ENCODE peak calls at places on chromosomes 11 and 22, in ten cellular contexts. One of them, this sample, is unnamed.

GRCh38 chr22:46044718-46045458 is 67.9 kb upstream of the WNT7B start:
- DNase-seq in body of pancreas: peak; percentile 61
- DNase-seq in heart left ventricle: peak; percentile 64
- DNase-seq in IMR-90: no peak
- DNase-seq in tibial nerve: no peak
- DNase-seq in sigmoid colon: peak; percentile 72
- DNase-seq in HepG2: no peak
- DNase-seq in Peyer's patch: peak; percentile 62
- DNase-seq in prostate gland: no peak
- DNase-seq in endothelial cell of umbilical vein: no peak
- DNase-seq in this sample: peak; percentile 51

GRCh38 chr11:45606514-45607024 is 58.9 kb downstream of the CHST1 start:
- DNase-seq in body of pancreas: no peak
- DNase-seq in heart left ventricle: no peak
- DNase-seq in IMR-90: no peak
- DNase-seq in tibial nerve: no peak
- DNase-seq in sigmoid colon: no peak
- DNase-seq in HepG2: no peak
- DNase-seq in Peyer's patch: no peak
- DNase-seq in prostate gland: no peak
- DNase-seq in endothelial cell of umbilical vein: no peak
- DNase-seq in this sample: no peak

GRCh38 chr11:103633037-103633788 is 403.2 kb upstream of the DDI1 start:
- DNase-seq in body of pancreas: no peak
- DNase-seq in heart left ventricle: no peak
- DNase-seq in IMR-90: peak; percentile 59
- DNase-seq in tibial nerve: no peak
- DNase-seq in sigmoid colon: no peak
- DNase-seq in HepG2: no peak
- DNase-seq in Peyer's patch: no peak
- DNase-seq in prostate gland: no peak
- DNase-seq in endothelial cell of umbilical vein: peak; percentile 81
- DNase-seq in this sample: no peak

GRCh38 chr22:37334859-37335818 is 52.8 kb downstream of the CYTH4 start:
- DNase-seq in body of pancreas: no peak
- DNase-seq in heart left ventricle: no peak
- DNase-seq in IMR-90: no peak
- DNase-seq in tibial nerve: no peak
- DNase-seq in sigmoid colon: no peak
- DNase-seq in HepG2: no peak
- DNase-seq in Peyer's patch: no peak
- DNase-seq in prostate gland: no peak
- DNase-seq in endothelial cell of umbilical vein: no peak
- DNase-seq in this sample: no peak

GRCh38 chr11:117825538-117826359 is 1.2 kb upstream of the FXYD2 start:
- DNase-seq in body of pancreas: no peak
- DNase-seq in heart left ventricle: peak; percentile 22
- DNase-seq in IMR-90: no peak
- DNase-seq in tibial nerve: no peak
- DNase-seq in sigmoid colon: peak; percentile 53
- DNase-seq in HepG2: no peak
- DNase-seq in Peyer's patch: no peak
- DNase-seq in prostate gland: no peak
- DNase-seq in endothelial cell of umbilical vein: no peak
- DNase-seq in this sample: peak; percentile 15

GRCh38 chr11:95923730-95924413 is at the start of gene MTMR2:
- DNase-seq in body of pancreas: peak; percentile 82
- DNase-seq in heart left ventricle: peak; percentile 90
- DNase-seq in IMR-90: peak; percentile 70
- DNase-seq in tibial nerve: peak; percentile 40
- DNase-seq in sigmoid colon: peak; percentile 87
- DNase-seq in HepG2: peak; percentile 57
- DNase-seq in Peyer's patch: peak; percentile 69
- DNase-seq in prostate gland: peak; percentile 60
- DNase-seq in endothelial cell of umbilical vein: peak; percentile 82
- DNase-seq in this sample: peak; percentile 79

GRCh38 chr11:45593992-45594391 is 71.4 kb downstream of the CHST1 start:
- DNase-seq in body of pancreas: no peak
- DNase-seq in heart left ventricle: no peak
- DNase-seq in IMR-90: no peak
- DNase-seq in tibial nerve: no peak
- DNase-seq in sigmoid colon: peak; percentile 39
- DNase-seq in HepG2: no peak
- DNase-seq in Peyer's patch: no peak
- DNase-seq in prostate gland: no peak
- DNase-seq in endothelial cell of umbilical vein: no peak
- DNase-seq in this sample: no peak

GRCh38 chr11:41665633-41666032 is 206.2 kb upstream of the LRRC4C start:
- DNase-seq in body of pancreas: no peak
- DNase-seq in heart left ventricle: no peak
- DNase-seq in IMR-90: no peak
- DNase-seq in tibial nerve: no peak
- DNase-seq in sigmoid colon: no peak
- DNase-seq in HepG2: no peak
- DNase-seq in Peyer's patch: no peak
- DNase-seq in prostate gland: no peak
- DNase-seq in endothelial cell of umbilical vein: no peak
- DNase-seq in this sample: no peak

GRCh38 chr11:128890543-128891409 is at the start of gene KCNJ5:
- DNase-seq in body of pancreas: peak; percentile 66
- DNase-seq in heart left ventricle: peak; percentile 56
- DNase-seq in IMR-90: no peak
- DNase-seq in tibial nerve: no peak
- DNase-seq in sigmoid colon: no peak
- DNase-seq in HepG2: no peak
- DNase-seq in Peyer's patch: no peak
- DNase-seq in prostate gland: peak; percentile 16
- DNase-seq in endothelial cell of umbilical vein: no peak
- DNase-seq in this sample: no peak

GRCh38 chr11:114909866-114910265 is 231.5 kb downstream of the NXPE2 start:
- DNase-seq in body of pancreas: no peak
- DNase-seq in heart left ventricle: no peak
- DNase-seq in IMR-90: no peak
- DNase-seq in tibial nerve: no peak
- DNase-seq in sigmoid colon: no peak
- DNase-seq in HepG2: peak; percentile 9
- DNase-seq in Peyer's patch: no peak
- DNase-seq in prostate gland: no peak
- DNase-seq in endothelial cell of umbilical vein: no peak
- DNase-seq in this sample: no peak

GRCh38 chr22:40764743-40765441 is 54.3 kb downstream of the SLC25A17 start:
- DNase-seq in body of pancreas: no peak
- DNase-seq in heart left ventricle: no peak
- DNase-seq in IMR-90: no peak
- DNase-seq in tibial nerve: no peak
- DNase-seq in sigmoid colon: no peak
- DNase-seq in HepG2: no peak
- DNase-seq in Peyer's patch: peak; percentile 56
- DNase-seq in prostate gland: no peak
- DNase-seq in endothelial cell of umbilical vein: no peak
- DNase-seq in this sample: no peak

GRCh38 chr22:50656122-50657070 is 16.2 kb upstream of the SHANK3 start:
- DNase-seq in body of pancreas: no peak
- DNase-seq in heart left ventricle: peak; percentile 38
- DNase-seq in IMR-90: peak; percentile 61
- DNase-seq in tibial nerve: no peak
- DNase-seq in sigmoid colon: peak; percentile 63
- DNase-seq in HepG2: peak; percentile 58
- DNase-seq in Peyer's patch: no peak
- DNase-seq in prostate gland: no peak
- DNase-seq in endothelial cell of umbilical vein: peak; percentile 96
- DNase-seq in this sample: no peak

GRCh38 chr11:73325036-73325981 is 17.2 kb downstream of the ARHGEF17 start:
- DNase-seq in body of pancreas: no peak
- DNase-seq in heart left ventricle: peak; percentile 58
- DNase-seq in IMR-90: peak; percentile 56
- DNase-seq in tibial nerve: no peak
- DNase-seq in sigmoid colon: peak; percentile 83
- DNase-seq in HepG2: peak; percentile 66
- DNase-seq in Peyer's patch: no peak
- DNase-seq in prostate gland: no peak
- DNase-seq in endothelial cell of umbilical vein: no peak
- DNase-seq in this sample: peak; percentile 85

GRCh38 chr11:101797335-101797734 is 117.5 kb upstream of the CEP126 start:
- DNase-seq in body of pancreas: no peak
- DNase-seq in heart left ventricle: no peak
- DNase-seq in IMR-90: peak; percentile 70
- DNase-seq in tibial nerve: no peak
- DNase-seq in sigmoid colon: no peak
- DNase-seq in HepG2: no peak
- DNase-seq in Peyer's patch: no peak
- DNase-seq in prostate gland: no peak
- DNase-seq in endothelial cell of umbilical vein: peak; percentile 6
- DNase-seq in this sample: no peak

GRCh38 chr11:62048101-62048500 is 75.7 kb upstream of the INCENP start:
- DNase-seq in body of pancreas: no peak
- DNase-seq in heart left ventricle: no peak
- DNase-seq in IMR-90: no peak
- DNase-seq in tibial nerve: no peak
- DNase-seq in sigmoid colon: no peak
- DNase-seq in HepG2: no peak
- DNase-seq in Peyer's patch: no peak
- DNase-seq in prostate gland: no peak
- DNase-seq in endothelial cell of umbilical vein: no peak
- DNase-seq in this sample: no peak

GRCh38 chr22:20624161-20624616 is 116.8 kb downstream of the MED15 start:
- DNase-seq in body of pancreas: no peak
- DNase-seq in heart left ventricle: no peak
- DNase-seq in IMR-90: peak; percentile 31
- DNase-seq in tibial nerve: no peak
- DNase-seq in sigmoid colon: no peak
- DNase-seq in HepG2: no peak
- DNase-seq in Peyer's patch: no peak
- DNase-seq in prostate gland: no peak
- DNase-seq in endothelial cell of umbilical vein: no peak
- DNase-seq in this sample: no peak

DNA sequence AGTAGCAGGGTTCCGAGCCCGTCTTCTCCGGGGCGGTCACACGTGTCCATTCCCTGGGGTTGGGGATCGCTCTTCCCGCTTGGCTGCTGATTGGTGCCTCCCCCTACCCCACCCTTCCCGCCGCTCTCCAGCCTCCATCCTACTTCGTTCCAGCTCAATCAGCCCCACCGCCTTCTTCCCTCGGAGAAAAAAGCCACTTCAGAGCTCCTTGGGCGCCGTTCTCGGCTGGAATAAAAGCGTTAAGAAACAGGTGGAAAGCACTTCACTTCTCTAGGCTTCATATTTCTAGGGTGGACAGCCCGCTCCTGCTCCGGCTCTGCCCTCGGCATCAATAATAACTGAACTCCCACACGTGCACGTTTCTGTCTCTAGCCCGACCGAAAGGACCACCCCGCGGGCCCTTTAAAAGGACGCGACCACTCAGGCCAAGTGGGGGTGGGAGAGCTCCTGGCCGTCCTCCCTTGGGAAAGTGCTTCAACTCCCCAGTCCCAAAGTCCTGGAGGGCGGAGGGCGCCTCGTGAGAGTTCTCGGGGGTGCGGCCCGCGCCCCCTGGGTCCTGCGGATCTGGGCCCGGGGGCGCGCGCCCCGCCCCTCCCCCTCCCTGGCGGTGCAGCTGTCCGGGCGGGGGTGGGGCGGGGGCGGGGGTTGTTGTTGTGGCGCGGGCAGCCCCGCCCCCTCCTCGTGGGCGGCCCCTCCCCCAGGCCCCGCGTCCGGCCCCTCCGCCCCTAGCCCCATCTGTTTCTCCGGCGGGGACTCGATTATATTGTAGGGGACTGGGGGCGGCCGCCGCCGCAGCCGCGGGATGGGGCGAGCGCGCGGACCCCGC is at the start of gene CECR2:
- DNase-seq in body of pancreas: peak; percentile 67
- DNase-seq in heart left ventricle: peak; percentile 78
- DNase-seq in IMR-90: no peak
- DNase-seq in tibial nerve: no peak
- DNase-seq in sigmoid colon: peak; percentile 78
- DNase-seq in HepG2: no peak
- DNase-seq in Peyer's patch: no peak
- DNase-seq in prostate gland: no peak
- DNase-seq in endothelial cell of umbilical vein: no peak
- DNase-seq in this sample: peak; percentile 35
- H3K27me3 ChIP-seq in body of pancreas: no peaks in the 10 kb centered on the region
- H3K27me3 ChIP-seq in heart left ventricle: peaks cover 9% of the 10 kb centered on the region
- H3K27me3 ChIP-seq in IMR-90: peaks cover 41% of the 10 kb centered on the region
- H3K27me3 ChIP-seq in tibial nerve: no peaks in the 10 kb centered on the region
- H3K27me3 ChIP-seq in sigmoid colon: peaks cover 44% of the 10 kb centered on the region
- H3K27me3 ChIP-seq in HepG2: peaks cover 9% of the 10 kb centered on the region
- H3K27me3 ChIP-seq in Peyer's patch: no peaks in the 10 kb centered on the region
- H3K27me3 ChIP-seq in prostate gland: no peaks in the 10 kb centered on the region
- H3K27me3 ChIP-seq in endothelial cell of umbilical vein: peaks cover 50% of the 10 kb centered on the region
- H3K27me3 ChIP-seq in this sample: no peaks in the 10 kb centered on the region

GRCh38 chr11:44310456-44311272 is 725 bp upstream of the ALX4 start:
- DNase-seq in body of pancreas: no peak
- DNase-seq in heart left ventricle: no peak
- DNase-seq in IMR-90: no peak
- DNase-seq in tibial nerve: no peak
- DNase-seq in sigmoid colon: no peak
- DNase-seq in HepG2: no peak
- DNase-seq in Peyer's patch: no peak
- DNase-seq in prostate gland: no peak
- DNase-seq in endothelial cell of umbilical vein: no peak
- DNase-seq in this sample: no peak
- H3K4me3 ChIP-seq in body of pancreas: no peak overlapping the region
- H3K4me3 ChIP-seq in heart left ventricle: peak overlapping the region; percentile 29
- H3K4me3 ChIP-seq in IMR-90: no peak overlapping the region
- H3K4me3 ChIP-seq in tibial nerve: peak overlapping the region; percentile 30
- H3K4me3 ChIP-seq in sigmoid colon: no peak overlapping the region
- H3K4me3 ChIP-seq in HepG2: no peak overlapping the region
- H3K4me3 ChIP-seq in Peyer's patch: no peak overlapping the region
- H3K4me3 ChIP-seq in prostate gland: no peak overlapping the region
- H3K4me3 ChIP-seq in endothelial cell of umbilical vein: no peak overlapping the region
- H3K4me3 ChIP-seq in this sample: peak overlapping the region; percentile 22

GRCh38 chr11:119091966-119092879 is 7.5 kb downstream of the HMBS start:
- DNase-seq in body of pancreas: no peak
- DNase-seq in heart left ventricle: no peak
- DNase-seq in IMR-90: no peak
- DNase-seq in tibial nerve: no peak
- DNase-seq in sigmoid colon: no peak
- DNase-seq in HepG2: no peak
- DNase-seq in Peyer's patch: no peak
- DNase-seq in prostate gland: no peak
- DNase-seq in endothelial cell of umbilical vein: no peak
- DNase-seq in this sample: no peak
- TF ChIP-seq POLR2A in body of pancreas: no peak
- TF ChIP-seq POLR2A in heart left ventricle: no peak
- TF ChIP-seq POLR2A in IMR-90: no peak
- TF ChIP-seq POLR2A in tibial nerve: no peak
- TF ChIP-seq POLR2A in sigmoid colon: no peak
- TF ChIP-seq POLR2A in HepG2: peak; percentile 69
- TF ChIP-seq POLR2A in Peyer's patch: no peak
- TF ChIP-seq POLR2A in prostate gland: no peak
- TF ChIP-seq POLR2A in endothelial cell of umbilical vein: no peak
- TF ChIP-seq POLR2A in this sample: no peak

DNA sequence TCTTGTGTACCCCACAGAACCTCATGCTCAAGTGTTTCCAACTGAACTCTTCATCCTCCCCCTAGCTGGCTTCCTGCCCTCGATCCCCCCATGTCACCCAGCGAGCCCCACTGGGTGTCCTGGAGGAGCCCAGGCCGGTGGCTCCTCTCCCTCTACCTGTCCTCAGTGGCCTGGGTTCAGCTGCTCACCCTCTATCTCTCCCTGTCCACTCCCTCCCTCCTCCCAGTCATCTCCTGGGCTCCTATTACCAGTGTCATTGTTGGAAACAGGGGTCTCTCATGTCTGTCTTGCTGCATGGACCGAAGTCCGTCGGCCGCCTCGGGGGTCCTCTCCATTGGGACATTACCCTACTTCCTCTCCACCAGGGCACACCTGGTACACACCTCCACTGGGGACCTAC is 12.9 kb upstream of the MPPED1 start:
- DNase-seq in body of pancreas: no peak
- DNase-seq in heart left ventricle: no peak
- DNase-seq in IMR-90: no peak
- DNase-seq in tibial nerve: no peak
- DNase-seq in sigmoid colon: no peak
- DNase-seq in HepG2: no peak
- DNase-seq in Peyer's patch: no peak
- DNase-seq in prostate gland: no peak
- DNase-seq in endothelial cell of umbilical vein: no peak
- DNase-seq in this sample: no peak
- H3K27me3 ChIP-seq in body of pancreas: peaks cover 9% of the 10 kb centered on the region
- H3K27me3 ChIP-seq in heart left ventricle: no peaks in the 10 kb centered on the region
- H3K27me3 ChIP-seq in IMR-90: peaks cover 7% of the 10 kb centered on the region
- H3K27me3 ChIP-seq in tibial nerve: no peaks in the 10 kb centered on the region
- H3K27me3 ChIP-seq in sigmoid colon: no peaks in the 10 kb centered on the region
- H3K27me3 ChIP-seq in HepG2: no peaks in the 10 kb centered on the region
- H3K27me3 ChIP-seq in Peyer's patch: no peaks in the 10 kb centered on the region
- H3K27me3 ChIP-seq in prostate gland: no peaks in the 10 kb centered on the region
- H3K27me3 ChIP-seq in endothelial cell of umbilical vein: no peaks in the 10 kb centered on the region
- H3K27me3 ChIP-seq in this sample: no peaks in the 10 kb centered on the region

This sample was measured in uterus.